ENCODE peak calls at places on chromosomes 7 and 10, in four cellular contexts. G, D, E and U are unnamed samples.

GRCh38 chr7:31885160-31885559 is 185.0 kb downstream of the PDE1C start:
- DNase-seq in G (no peak), D (no peak), E (no peak), U (no peak)

GRCh38 chr10:129033790-129034272 is 433.2 kb upstream of the MGMT start:
- DNase-seq in G (no peak), D (no peak), E (no peak), U (no peak)

GRCh38 chr7:78752554-78752953 is 700.9 kb downstream of the MAGI2 start:
- DNase-seq in G (no peak), D (no peak), E (no peak), U (no peak)

GRCh38 chr7:82624337-82624736 is 180.8 kb upstream of the CACNA2D1 start:
- DNase-seq in G (no peak), D (no peak), E (peak), U (no peak)

GRCh38 chr10:5566606-5567005 is 41.8 kb downstream of the CALML3 start:
- DNase-seq in G (no peak), D (no peak), E (no peak), U (no peak)

GRCh38 chr10:93357680-93358079 is 124.5 kb downstream of the MYOF start:
- DNase-seq in G (peak), D (no peak), E (peak), U (no peak)

GRCh38 chr10:87775766-87776165 is 42.3 kb downstream of the ATAD1 start:
- DNase-seq in G (no peak), D (no peak), E (peak), U (no peak)

GRCh38 chr10:21173964-21174669 is 277.0 kb upstream of the NEBL start:
- DNase-seq in G (no peak), D (no peak), E (peak), U (no peak)

GRCh38 chr10:44713307-44713706 is 197.8 kb upstream of the TMEM72 start:
- DNase-seq in G (no peak), D (no peak), E (no peak), U (no peak)

GRCh38 chr7:66357062-66357461 is 151.9 kb downstream of the TPST1 start:
- DNase-seq in G (no peak), D (no peak), E (no peak), U (no peak)

GRCh38 chr10:6929157-6929830 is 349.2 kb upstream of the PRKCQ start:
- DNase-seq in G (peak), D (no peak), E (no peak), U (no peak)

GRCh38 chr10:14378387-14378960 is 47.8 kb upstream of the FRMD4A start:
- DNase-seq in G (no peak), D (no peak), E (no peak), U (no peak)